ENCODE peak calls at places on chromosome 11, in four cellular contexts. One of them, this sample, is unnamed.

GRCh38 chr11:47494996-47495855 is 46.3 kb upstream of the RAPSN start:
- DNase-seq in kidney glomerular epithelial cell: no peak
- DNase-seq in ureter: no peak
- DNase-seq in RWPE2: no peak
- DNase-seq in this sample: no peak

GRCh38 chr11:90698238-90698637 is 475.4 kb upstream of the CHORDC1 start:
- DNase-seq in kidney glomerular epithelial cell: no peak
- DNase-seq in ureter: no peak
- DNase-seq in RWPE2: no peak
- DNase-seq in this sample: no peak

GRCh38 chr11:83971063-83971462 is 684.9 kb upstream of the CCDC90B start:
- DNase-seq in ureter: no peak
- DNase-seq in kidney glomerular epithelial cell: no peak
- DNase-seq in RWPE2: no peak
- DNase-seq in this sample: no peak

GRCh38 chr11:112166561-112166960 is 611 bp upstream of the TEX12 start:
- DNase-seq in kidney glomerular epithelial cell: no peak
- DNase-seq in RWPE2: no peak
- DNase-seq in ureter: no peak
- DNase-seq in this sample: no peak

GRCh38 chr11:85752890-85753581 is 57.9 kb downstream of the SYTL2 start:
- DNase-seq in ureter: peak; percentile 48
- DNase-seq in RWPE2: no peak
- DNase-seq in kidney glomerular epithelial cell: no peak
- DNase-seq in this sample: no peak

GRCh38 chr11:111566324-111566723 is 25.8 kb downstream of the LAYN start:
- DNase-seq in kidney glomerular epithelial cell: no peak
- DNase-seq in ureter: no peak
- DNase-seq in RWPE2: no peak
- DNase-seq in this sample: no peak

GRCh38 chr11:28010001-28010400 is 98.0 kb downstream of the KIF18A start:
- DNase-seq in ureter: no peak
- DNase-seq in RWPE2: no peak
- DNase-seq in kidney glomerular epithelial cell: no peak
- DNase-seq in this sample: no peak

GRCh38 chr11:78560066-78560597 is 14.5 kb downstream of the NARS2 start:
- DNase-seq in ureter: no peak
- DNase-seq in kidney glomerular epithelial cell: no peak
- DNase-seq in RWPE2: no peak
- DNase-seq in this sample: no peak

GRCh38 chr11:7630002-7630401 is 43.3 kb downstream of the CYB5R2 start:
- DNase-seq in RWPE2: no peak
- DNase-seq in kidney glomerular epithelial cell: no peak
- DNase-seq in ureter: no peak
- DNase-seq in this sample: no peak

GRCh38 chr11:44526438-44526837 is 39.0 kb upstream of the CD82 start:
- DNase-seq in ureter: no peak
- DNase-seq in kidney glomerular epithelial cell: no peak
- DNase-seq in RWPE2: no peak
- DNase-seq in this sample: no peak

GRCh38 chr11:32326522-32326921 is 108.8 kb downstream of the WT1 start:
- DNase-seq in ureter: no peak
- DNase-seq in RWPE2: no peak
- DNase-seq in kidney glomerular epithelial cell: no peak
- DNase-seq in this sample: no peak

GRCh38 chr11:62427630-62428233 is 8.9 kb downstream of the SCGB1A1 start:
- DNase-seq in kidney glomerular epithelial cell: peak; percentile 38
- DNase-seq in RWPE2: no peak
- DNase-seq in ureter: no peak
- DNase-seq in this sample: peak; percentile 14

GRCh38 chr11:15291885-15292284 is 177.2 kb downstream of the INSC start:
- DNase-seq in RWPE2: no peak
- DNase-seq in ureter: no peak
- DNase-seq in kidney glomerular epithelial cell: no peak
- DNase-seq in this sample: no peak

GRCh38 chr11:75949023-75949672 is 134.1 kb downstream of the UVRAG start:
- DNase-seq in ureter: no peak
- DNase-seq in RWPE2: no peak
- DNase-seq in kidney glomerular epithelial cell: no peak
- DNase-seq in this sample: no peak

GRCh38 chr11:75133976-75134375 is 16.9 kb upstream of the SLCO2B1 start:
- DNase-seq in RWPE2: no peak
- DNase-seq in ureter: no peak
- DNase-seq in kidney glomerular epithelial cell: no peak
- DNase-seq in this sample: no peak

GRCh38 chr11:37110383-37110782 is 512.3 kb upstream of the RAG2 start:
- DNase-seq in kidney glomerular epithelial cell: no peak
- DNase-seq in ureter: no peak
- DNase-seq in RWPE2: no peak
- DNase-seq in this sample: no peak

GRCh38 chr11:65826972-65827773 is 6.6 kb upstream of the SNX32 start:
- DNase-seq in RWPE2: no peak
- DNase-seq in ureter: no peak
- DNase-seq in kidney glomerular epithelial cell: no peak
- DNase-seq in this sample: no peak

GRCh38 chr11:7977251-7977917 is 9.8 kb upstream of the EIF3F start:
- DNase-seq in kidney glomerular epithelial cell: peak; percentile 71
- DNase-seq in RWPE2: no peak
- DNase-seq in ureter: no peak
- DNase-seq in this sample: peak; percentile 13

GRCh38 chr11:28674432-28675076 is 566.4 kb downstream of the METTL15 start:
- DNase-seq in ureter: no peak
- DNase-seq in RWPE2: no peak
- DNase-seq in kidney glomerular epithelial cell: no peak
- DNase-seq in this sample: peak; percentile 12

GRCh38 chr11:71364176-71364671 is 84.0 kb downstream of the DHCR7 start:
- DNase-seq in RWPE2: no peak
- DNase-seq in ureter: no peak
- DNase-seq in kidney glomerular epithelial cell: no peak
- DNase-seq in this sample: no peak

GRCh38 chr11:73204711-73205121 is 13.4 kb upstream of the P2RY2 start:
- DNase-seq in ureter: no peak
- DNase-seq in kidney glomerular epithelial cell: no peak
- DNase-seq in RWPE2: no peak
- DNase-seq in this sample: no peak

GRCh38 chr11:35418847-35419712 is at the start of gene SLC1A2:
- DNase-seq in kidney glomerular epithelial cell: no peak
- DNase-seq in RWPE2: no peak
- DNase-seq in ureter: no peak
- DNase-seq in this sample: peak; percentile 3

GRCh38 chr11:126104420-126104819 is 41.8 kb upstream of the CDON start:
- DNase-seq in ureter: no peak
- DNase-seq in RWPE2: no peak
- DNase-seq in kidney glomerular epithelial cell: no peak
- DNase-seq in this sample: no peak

GRCh38 chr11:18282626-18283025 is 16.6 kb downstream of the SAA1 start:
- DNase-seq in RWPE2: no peak
- DNase-seq in ureter: no peak
- DNase-seq in kidney glomerular epithelial cell: no peak
- DNase-seq in this sample: no peak

GRCh38 chr11:36421546-36422155 is 88.4 kb downstream of the TRAF6 start:
- DNase-seq in RWPE2: no peak
- DNase-seq in kidney glomerular epithelial cell: no peak
- DNase-seq in ureter: no peak
- DNase-seq in this sample: no peak

GRCh38 chr11:1263036-1263435 is 40.2 kb downstream of the MUC5B start:
- DNase-seq in RWPE2: no peak
- DNase-seq in ureter: no peak
- DNase-seq in kidney glomerular epithelial cell: no peak
- DNase-seq in this sample: no peak

GRCh38 chr11:73001615-73002014 is 140.5 kb downstream of the FCHSD2 start:
- DNase-seq in kidney glomerular epithelial cell: peak; percentile 18
- DNase-seq in RWPE2: no peak
- DNase-seq in ureter: no peak
- DNase-seq in this sample: peak; percentile 34

GRCh38 chr11:100719809-100720221 is 32.7 kb downstream of the ARHGAP42 start:
- DNase-seq in kidney glomerular epithelial cell: peak; percentile 84
- DNase-seq in RWPE2: no peak
- DNase-seq in ureter: peak; percentile 70
- DNase-seq in this sample: peak; percentile 76

GRCh38 chr11:3840289-3840869 is 380 bp downstream of the RHOG start:
- DNase-seq in kidney glomerular epithelial cell: no peak
- DNase-seq in ureter: no peak
- DNase-seq in RWPE2: no peak
- DNase-seq in this sample: no peak